ENCODE peak calls at places on chromosome 17, in ten cellular contexts. One of them, this sample, is unnamed.

GRCh38 chr17:63498621-63499195 is 21.8 kb downstream of the ACE start:
- DNase-seq in EH: peak
- DNase-seq in SHP77: no peak
- DNase-seq in SW480: no peak
- DNase-seq in RWPE1: no peak
- DNase-seq in NCI-H1694 treated with DMSO at 0.1 percent for 48 hours: no peak
- DNase-seq in thoracic aorta: no peak
- DNase-seq in CD4-positive, alpha-beta memory T cell: no peak
- DNase-seq in neural crest cell: no peak
- DNase-seq in T-helper 22 cell: no peak
- DNase-seq in this sample: no peak

GRCh38 chr17:30584810-30585209 is 107.6 kb downstream of the GOSR1 start:
- DNase-seq in CD4-positive, alpha-beta memory T cell: no peak
- DNase-seq in RWPE1: no peak
- DNase-seq in neural crest cell: no peak
- DNase-seq in SW480: no peak
- DNase-seq in thoracic aorta: no peak
- DNase-seq in T-helper 22 cell: no peak
- DNase-seq in SHP77: no peak
- DNase-seq in EH: no peak
- DNase-seq in NCI-H1694 treated with DMSO at 0.1 percent for 48 hours: no peak
- DNase-seq in this sample: no peak

GRCh38 chr17:31825961-31826691 is 32.9 kb downstream of the COPRS start:
- DNase-seq in SW480: no peak
- DNase-seq in NCI-H1694 treated with DMSO at 0.1 percent for 48 hours: peak
- DNase-seq in neural crest cell: no peak
- DNase-seq in CD4-positive, alpha-beta memory T cell: no peak
- DNase-seq in SHP77: no peak
- DNase-seq in thoracic aorta: peak
- DNase-seq in T-helper 22 cell: no peak
- DNase-seq in RWPE1: peak
- DNase-seq in EH: peak
- DNase-seq in this sample: no peak

GRCh38 chr17:62690168-62690897 is 62.9 kb downstream of the MRC2 start:
- DNase-seq in CD4-positive, alpha-beta memory T cell: no peak
- DNase-seq in NCI-H1694 treated with DMSO at 0.1 percent for 48 hours: peak
- DNase-seq in T-helper 22 cell: no peak
- DNase-seq in thoracic aorta: no peak
- DNase-seq in neural crest cell: no peak
- DNase-seq in SHP77: no peak
- DNase-seq in EH: no peak
- DNase-seq in RWPE1: no peak
- DNase-seq in SW480: no peak
- DNase-seq in this sample: no peak

GRCh38 chr17:68771867-68772515 is 170.8 kb upstream of the FAM20A start:
- DNase-seq in NCI-H1694 treated with DMSO at 0.1 percent for 48 hours: peak
- DNase-seq in SW480: peak
- DNase-seq in neural crest cell: no peak
- DNase-seq in thoracic aorta: no peak
- DNase-seq in RWPE1: peak
- DNase-seq in EH: peak
- DNase-seq in SHP77: peak
- DNase-seq in T-helper 22 cell: no peak
- DNase-seq in CD4-positive, alpha-beta memory T cell: no peak
- DNase-seq in this sample: no peak

GRCh38 chr17:74351552-74352210 is 10.0 kb downstream of the BTBD17 start:
- DNase-seq in NCI-H1694 treated with DMSO at 0.1 percent for 48 hours: no peak
- DNase-seq in SW480: no peak
- DNase-seq in SHP77: no peak
- DNase-seq in neural crest cell: no peak
- DNase-seq in thoracic aorta: no peak
- DNase-seq in EH: no peak
- DNase-seq in RWPE1: no peak
- DNase-seq in T-helper 22 cell: no peak
- DNase-seq in CD4-positive, alpha-beta memory T cell: no peak
- DNase-seq in this sample: no peak

GRCh38 chr17:81189670-81190530 is 23.9 kb upstream of the AATK start:
- DNase-seq in T-helper 22 cell: no peak
- DNase-seq in NCI-H1694 treated with DMSO at 0.1 percent for 48 hours: no peak
- DNase-seq in SW480: no peak
- DNase-seq in neural crest cell: no peak
- DNase-seq in thoracic aorta: no peak
- DNase-seq in EH: no peak
- DNase-seq in CD4-positive, alpha-beta memory T cell: no peak
- DNase-seq in SHP77: no peak
- DNase-seq in RWPE1: no peak
- DNase-seq in this sample: no peak

GRCh38 chr17:60971515-60972369 is 294.1 kb downstream of the BCAS3 start:
- DNase-seq in SW480: peak
- DNase-seq in T-helper 22 cell: no peak
- DNase-seq in thoracic aorta: no peak
- DNase-seq in NCI-H1694 treated with DMSO at 0.1 percent for 48 hours: peak
- DNase-seq in EH: peak
- DNase-seq in neural crest cell: peak
- DNase-seq in CD4-positive, alpha-beta memory T cell: no peak
- DNase-seq in SHP77: peak
- DNase-seq in RWPE1: peak
- DNase-seq in this sample: no peak

GRCh38 chr17:21228845-21229244 is 14.9 kb upstream of the TMEM11 start:
- DNase-seq in EH: no peak
- DNase-seq in CD4-positive, alpha-beta memory T cell: no peak
- DNase-seq in SW480: no peak
- DNase-seq in T-helper 22 cell: no peak
- DNase-seq in neural crest cell: no peak
- DNase-seq in NCI-H1694 treated with DMSO at 0.1 percent for 48 hours: no peak
- DNase-seq in thoracic aorta: no peak
- DNase-seq in RWPE1: no peak
- DNase-seq in SHP77: no peak
- DNase-seq in this sample: no peak

GRCh38 chr17:55238931-55239297 is 25.8 kb upstream of the HLF start:
- DNase-seq in SHP77: peak
- DNase-seq in neural crest cell: no peak
- DNase-seq in thoracic aorta: no peak
- DNase-seq in CD4-positive, alpha-beta memory T cell: no peak
- DNase-seq in EH: peak
- DNase-seq in T-helper 22 cell: no peak
- DNase-seq in RWPE1: peak
- DNase-seq in SW480: peak
- DNase-seq in NCI-H1694 treated with DMSO at 0.1 percent for 48 hours: peak
- DNase-seq in this sample: no peak

GRCh38 chr17:57284984-57285646 is 28.8 kb downstream of the MSI2 start:
- DNase-seq in thoracic aorta: no peak
- DNase-seq in T-helper 22 cell: no peak
- DNase-seq in NCI-H1694 treated with DMSO at 0.1 percent for 48 hours: no peak
- DNase-seq in EH: no peak
- DNase-seq in SHP77: no peak
- DNase-seq in neural crest cell: no peak
- DNase-seq in CD4-positive, alpha-beta memory T cell: peak
- DNase-seq in RWPE1: no peak
- DNase-seq in SW480: no peak
- DNase-seq in this sample: no peak

GRCh38 chr17:3888343-3889171 is 4.3 kb downstream of the CAMKK1 start:
- DNase-seq in EH: peak
- DNase-seq in neural crest cell: no peak
- DNase-seq in SW480: peak
- DNase-seq in CD4-positive, alpha-beta memory T cell: no peak
- DNase-seq in thoracic aorta: peak
- DNase-seq in T-helper 22 cell: no peak
- DNase-seq in SHP77: peak
- DNase-seq in NCI-H1694 treated with DMSO at 0.1 percent for 48 hours: peak
- DNase-seq in RWPE1: peak
- DNase-seq in this sample: no peak

GRCh38 chr17:43756176-43756575 is 2.4 kb downstream of the SOST start:
- DNase-seq in EH: no peak
- DNase-seq in T-helper 22 cell: no peak
- DNase-seq in RWPE1: no peak
- DNase-seq in CD4-positive, alpha-beta memory T cell: no peak
- DNase-seq in SHP77: no peak
- DNase-seq in NCI-H1694 treated with DMSO at 0.1 percent for 48 hours: no peak
- DNase-seq in SW480: no peak
- DNase-seq in thoracic aorta: no peak
- DNase-seq in neural crest cell: no peak
- DNase-seq in this sample: no peak

GRCh38 chr17:81315885-81316391 is 20.8 kb upstream of the SLC38A10 start:
- DNase-seq in T-helper 22 cell: no peak
- DNase-seq in EH: no peak
- DNase-seq in RWPE1: no peak
- DNase-seq in thoracic aorta: no peak
- DNase-seq in SW480: no peak
- DNase-seq in neural crest cell: no peak
- DNase-seq in SHP77: no peak
- DNase-seq in NCI-H1694 treated with DMSO at 0.1 percent for 48 hours: no peak
- DNase-seq in CD4-positive, alpha-beta memory T cell: no peak
- DNase-seq in this sample: no peak

GRCh38 chr17:31072186-31072585 is 22.6 kb upstream of the NF1 start:
- DNase-seq in neural crest cell: no peak
- DNase-seq in RWPE1: peak
- DNase-seq in EH: peak
- DNase-seq in CD4-positive, alpha-beta memory T cell: no peak
- DNase-seq in SW480: no peak
- DNase-seq in thoracic aorta: no peak
- DNase-seq in T-helper 22 cell: no peak
- DNase-seq in NCI-H1694 treated with DMSO at 0.1 percent for 48 hours: no peak
- DNase-seq in SHP77: no peak
- DNase-seq in this sample: no peak

GRCh38 chr17:17151962-17152361 is 54.2 kb downstream of the PLD6 start:
- DNase-seq in EH: peak
- DNase-seq in SHP77: no peak
- DNase-seq in thoracic aorta: peak
- DNase-seq in neural crest cell: no peak
- DNase-seq in NCI-H1694 treated with DMSO at 0.1 percent for 48 hours: peak
- DNase-seq in T-helper 22 cell: no peak
- DNase-seq in CD4-positive, alpha-beta memory T cell: peak
- DNase-seq in SW480: no peak
- DNase-seq in RWPE1: peak
- DNase-seq in this sample: no peak

GRCh38 chr17:7241783-7242716 is at the start of gene GABARAP:
- DNase-seq in T-helper 22 cell: peak
- DNase-seq in SW480: peak
- DNase-seq in NCI-H1694 treated with DMSO at 0.1 percent for 48 hours: peak
- DNase-seq in neural crest cell: peak
- DNase-seq in CD4-positive, alpha-beta memory T cell: peak
- DNase-seq in thoracic aorta: peak
- DNase-seq in EH: peak
- DNase-seq in SHP77: peak
- DNase-seq in RWPE1: peak
- DNase-seq in this sample: peak

GRCh38 chr17:29291163-29291752 is 2.7 kb downstream of the NUFIP2 start:
- DNase-seq in RWPE1: peak
- DNase-seq in SHP77: peak
- DNase-seq in T-helper 22 cell: no peak
- DNase-seq in SW480: peak
- DNase-seq in thoracic aorta: no peak
- DNase-seq in CD4-positive, alpha-beta memory T cell: peak
- DNase-seq in EH: peak
- DNase-seq in neural crest cell: peak
- DNase-seq in NCI-H1694 treated with DMSO at 0.1 percent for 48 hours: peak
- DNase-seq in this sample: no peak

GRCh38 chr17:72945468-72945867 is 147.0 kb downstream of the SLC39A11 start:
- DNase-seq in EH: no peak
- DNase-seq in NCI-H1694 treated with DMSO at 0.1 percent for 48 hours: no peak
- DNase-seq in SHP77: no peak
- DNase-seq in T-helper 22 cell: no peak
- DNase-seq in RWPE1: no peak
- DNase-seq in neural crest cell: no peak
- DNase-seq in thoracic aorta: no peak
- DNase-seq in SW480: no peak
- DNase-seq in CD4-positive, alpha-beta memory T cell: no peak
- DNase-seq in this sample: no peak

GRCh38 chr17:43857141-43857540 is 10.2 kb downstream of the CD300LG start:
- DNase-seq in T-helper 22 cell: no peak
- DNase-seq in NCI-H1694 treated with DMSO at 0.1 percent for 48 hours: no peak
- DNase-seq in SW480: no peak
- DNase-seq in RWPE1: no peak
- DNase-seq in EH: no peak
- DNase-seq in neural crest cell: no peak
- DNase-seq in thoracic aorta: no peak
- DNase-seq in CD4-positive, alpha-beta memory T cell: no peak
- DNase-seq in SHP77: no peak
- DNase-seq in this sample: no peak

GRCh38 chr17:7695586-7695985 is 7.3 kb downstream of the WRAP53 start:
- DNase-seq in EH: no peak
- DNase-seq in NCI-H1694 treated with DMSO at 0.1 percent for 48 hours: no peak
- DNase-seq in SHP77: no peak
- DNase-seq in RWPE1: no peak
- DNase-seq in SW480: no peak
- DNase-seq in CD4-positive, alpha-beta memory T cell: no peak
- DNase-seq in thoracic aorta: no peak
- DNase-seq in T-helper 22 cell: no peak
- DNase-seq in neural crest cell: no peak
- DNase-seq in this sample: no peak

GRCh38 chr17:19268611-19269010 is 31.4 kb downstream of the EPN2 start:
- DNase-seq in NCI-H1694 treated with DMSO at 0.1 percent for 48 hours: no peak
- DNase-seq in RWPE1: no peak
- DNase-seq in T-helper 22 cell: no peak
- DNase-seq in SW480: no peak
- DNase-seq in thoracic aorta: no peak
- DNase-seq in neural crest cell: no peak
- DNase-seq in EH: no peak
- DNase-seq in CD4-positive, alpha-beta memory T cell: no peak
- DNase-seq in SHP77: no peak
- DNase-seq in this sample: no peak

GRCh38 chr17:46943218-46943510 is 20.2 kb downstream of the GOSR2 start:
- DNase-seq in NCI-H1694 treated with DMSO at 0.1 percent for 48 hours: no peak
- DNase-seq in thoracic aorta: no peak
- DNase-seq in T-helper 22 cell: no peak
- DNase-seq in SHP77: no peak
- DNase-seq in RWPE1: no peak
- DNase-seq in neural crest cell: no peak
- DNase-seq in SW480: no peak
- DNase-seq in CD4-positive, alpha-beta memory T cell: no peak
- DNase-seq in EH: no peak
- DNase-seq in this sample: no peak

GRCh38 chr17:61486135-61487120 is 34.2 kb downstream of the TBX4 start:
- DNase-seq in thoracic aorta: no peak
- DNase-seq in SHP77: no peak
- DNase-seq in CD4-positive, alpha-beta memory T cell: no peak
- DNase-seq in SW480: peak
- DNase-seq in NCI-H1694 treated with DMSO at 0.1 percent for 48 hours: no peak
- DNase-seq in T-helper 22 cell: no peak
- DNase-seq in neural crest cell: peak
- DNase-seq in EH: peak
- DNase-seq in RWPE1: no peak
- DNase-seq in this sample: no peak

GRCh38 chr17:34379876-34380275 is 16.8 kb upstream of the CCL1 start:
- DNase-seq in SW480: no peak
- DNase-seq in NCI-H1694 treated with DMSO at 0.1 percent for 48 hours: no peak
- DNase-seq in SHP77: no peak
- DNase-seq in EH: peak
- DNase-seq in neural crest cell: no peak
- DNase-seq in CD4-positive, alpha-beta memory T cell: no peak
- DNase-seq in thoracic aorta: no peak
- DNase-seq in T-helper 22 cell: no peak
- DNase-seq in RWPE1: no peak
- DNase-seq in this sample: no peak

GRCh38 chr17:27878776-27879562 is 14.2 kb downstream of the LYRM9 start:
- DNase-seq in thoracic aorta: no peak
- DNase-seq in T-helper 22 cell: no peak
- DNase-seq in SHP77: peak
- DNase-seq in CD4-positive, alpha-beta memory T cell: no peak
- DNase-seq in RWPE1: no peak
- DNase-seq in EH: no peak
- DNase-seq in neural crest cell: no peak
- DNase-seq in SW480: no peak
- DNase-seq in NCI-H1694 treated with DMSO at 0.1 percent for 48 hours: no peak
- DNase-seq in this sample: no peak

GRCh38 chr17:67575325-67575724 is 142.4 kb upstream of the NOL11 start:
- DNase-seq in CD4-positive, alpha-beta memory T cell: no peak
- DNase-seq in SHP77: peak
- DNase-seq in neural crest cell: no peak
- DNase-seq in RWPE1: no peak
- DNase-seq in EH: no peak
- DNase-seq in T-helper 22 cell: no peak
- DNase-seq in NCI-H1694 treated with DMSO at 0.1 percent for 48 hours: peak
- DNase-seq in thoracic aorta: no peak
- DNase-seq in SW480: no peak
- DNase-seq in this sample: no peak

This sample was measured in effector memory CD4-positive, alpha-beta T cell.